ENCODE peak calls at places on chromosomes 12 and 14, in four cellular contexts. U, D, P and B are unnamed samples.

GRCh38 chr14:90499121-90499520 is 102.3 kb downstream of the CALM1 start:
- DNase-seq in U (no peak), D (no peak), P (no peak), B (no peak)

GRCh38 chr12:93699271-93700141 is 22.3 kb downstream of the CRADD start:
- DNase-seq in U (peak; percentile 93), D (no peak), P (no peak), B (no peak)

GRCh38 chr12:70180140-70180539 is 63.1 kb upstream of the CNOT2 start:
- DNase-seq in U (no peak), D (no peak), P (no peak), B (no peak)

GRCh38 chr14:100775351-100775830 is 48.7 kb downstream of the DLK1 start:
- DNase-seq in U (no peak), D (no peak), P (no peak), B (no peak)

GRCh38 chr12:92702754-92703679 is at the start of gene PLEKHG7:
- DNase-seq in U (no peak), D (no peak), P (no peak), B (no peak)

GRCh38 chr14:30444451-30444850 is 114.5 kb upstream of the G2E3 start:
- DNase-seq in U (no peak), D (no peak), P (no peak), B (no peak)

GRCh38 chr12:127399451-127399850 is 867.5 kb upstream of the TMEM132C start:
- DNase-seq in U (no peak), D (no peak), P (no peak), B (peak; percentile 29)

GRCh38 chr12:82896979-82897378 is 210.3 kb downstream of the TMTC2 start:
- DNase-seq in U (peak; percentile 41), D (no peak), P (no peak), B (no peak)

GRCh38 chr12:131102493-131102931 is 148.8 kb downstream of the ADGRD1 start:
- DNase-seq in U (no peak), D (peak; percentile 23), P (no peak), B (no peak)

GRCh38 chr14:102819176-102819628 is 42.0 kb downstream of the TRAF3 start:
- DNase-seq in U (no peak), D (no peak), P (no peak), B (no peak)

GRCh38 chr14:89163237-89163636 is 253.8 kb downstream of the FOXN3 start:
- DNase-seq in U (no peak), D (no peak), P (no peak), B (no peak)

GRCh38 chr12:79973774-79974173 is 38.9 kb upstream of the PPP1R12A start:
- DNase-seq in U (no peak), D (no peak), P (no peak), B (no peak)

GRCh38 chr12:52741378-52742195 is 35.6 kb downstream of the KRT76 start:
- DNase-seq in U (peak; percentile 46), D (peak; percentile 77), P (peak; percentile 34), B (peak; percentile 79)

GRCh38 chr14:21686468-21686867 is 12.8 kb upstream of the OR4E1 start:
- DNase-seq in U (no peak), D (no peak), P (no peak), B (no peak)

GRCh38 chr14:70832536-70833305 is 23.4 kb upstream of the MAP3K9 start:
- DNase-seq in U (peak; percentile 34), D (no peak), P (no peak), B (no peak)

GRCh38 chr14:31864937-31865855 is 211.9 kb upstream of the ARHGAP5 start:
- DNase-seq in U (no peak), D (no peak), P (no peak), B (no peak)
- H4K8ac ChIP-seq in U (no peak overlapping the region), D (no peak overlapping the region), P (no peak overlapping the region), B (no peak overlapping the region)

DNA sequence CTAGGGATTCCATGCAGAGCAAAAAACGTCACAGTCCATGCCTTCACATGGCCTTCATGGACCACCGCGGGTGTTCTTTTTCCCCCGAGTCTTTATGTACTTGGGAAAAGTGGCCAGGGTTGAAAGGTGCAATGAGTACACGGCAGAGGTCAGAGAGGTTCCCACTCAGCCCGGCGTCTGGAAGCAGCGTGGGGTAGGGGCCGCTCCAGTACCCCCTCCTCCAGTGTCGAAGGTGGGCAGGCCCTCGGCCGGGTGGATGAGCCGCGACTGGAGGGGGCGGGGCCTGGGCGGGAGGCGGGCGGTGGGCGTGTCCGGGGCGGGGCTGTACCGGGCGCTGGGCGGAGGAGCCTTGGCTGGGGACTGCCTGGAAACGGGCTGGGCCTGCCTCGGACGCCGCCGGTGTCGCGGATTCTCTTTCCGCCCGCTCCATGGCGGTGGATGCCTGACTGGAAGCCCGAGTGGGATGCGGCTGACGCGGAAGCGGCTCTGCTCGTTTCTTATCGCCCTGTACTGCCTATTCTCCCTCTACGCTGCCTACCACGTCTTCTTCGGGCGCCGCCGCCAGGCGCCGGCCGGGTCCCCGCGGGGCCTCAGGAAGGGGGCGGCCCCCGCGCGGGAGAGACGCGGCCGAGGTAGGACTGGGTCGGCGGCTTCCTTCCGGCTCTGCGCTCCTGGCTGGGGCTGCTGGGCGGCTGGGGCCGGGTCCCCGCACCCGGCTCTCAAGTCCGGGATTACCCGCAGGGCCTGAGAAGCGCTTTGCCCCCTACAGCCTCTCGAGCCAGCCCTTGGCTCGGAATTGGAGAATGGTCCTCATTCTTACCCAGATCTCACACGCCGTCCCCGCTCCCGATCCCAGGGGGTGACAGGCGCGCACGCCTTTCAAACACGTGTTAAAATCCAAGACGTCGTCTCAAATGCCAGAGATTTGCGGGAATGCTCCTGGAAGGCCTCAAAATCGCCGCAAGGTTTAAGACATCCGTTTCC is at the start of gene RXYLT1:
- DNase-seq in U (peak; percentile 67), D (peak; percentile 95), P (peak; percentile 29), B (peak; percentile 88)
- H3K18ac ChIP-seq in U (peak within 1 kb of the TSS; percentile 96), D (peak within 1 kb of the TSS; percentile 86), P (peak within 1 kb of the TSS; percentile 94), B (peak within 1 kb of the TSS; percentile 69)

GRCh38 chr12:31478425-31478824 is 112.5 kb downstream of the DENND5B start:
- DNase-seq in U (no peak), D (no peak), P (no peak), B (no peak)
- H3K56ac ChIP-seq in U (no peak overlapping the region), D (no peak overlapping the region), P (no peak overlapping the region), B (no peak overlapping the region)

GRCh38 chr14:67500981-67501380 is 12.5 kb upstream of the TMEM229B start:
- DNase-seq in U (no peak), D (no peak), P (no peak), B (no peak)
- H4K8ac ChIP-seq in U (no peak overlapping the region), D (no peak overlapping the region), P (no peak overlapping the region), B (no peak overlapping the region)

DNA sequence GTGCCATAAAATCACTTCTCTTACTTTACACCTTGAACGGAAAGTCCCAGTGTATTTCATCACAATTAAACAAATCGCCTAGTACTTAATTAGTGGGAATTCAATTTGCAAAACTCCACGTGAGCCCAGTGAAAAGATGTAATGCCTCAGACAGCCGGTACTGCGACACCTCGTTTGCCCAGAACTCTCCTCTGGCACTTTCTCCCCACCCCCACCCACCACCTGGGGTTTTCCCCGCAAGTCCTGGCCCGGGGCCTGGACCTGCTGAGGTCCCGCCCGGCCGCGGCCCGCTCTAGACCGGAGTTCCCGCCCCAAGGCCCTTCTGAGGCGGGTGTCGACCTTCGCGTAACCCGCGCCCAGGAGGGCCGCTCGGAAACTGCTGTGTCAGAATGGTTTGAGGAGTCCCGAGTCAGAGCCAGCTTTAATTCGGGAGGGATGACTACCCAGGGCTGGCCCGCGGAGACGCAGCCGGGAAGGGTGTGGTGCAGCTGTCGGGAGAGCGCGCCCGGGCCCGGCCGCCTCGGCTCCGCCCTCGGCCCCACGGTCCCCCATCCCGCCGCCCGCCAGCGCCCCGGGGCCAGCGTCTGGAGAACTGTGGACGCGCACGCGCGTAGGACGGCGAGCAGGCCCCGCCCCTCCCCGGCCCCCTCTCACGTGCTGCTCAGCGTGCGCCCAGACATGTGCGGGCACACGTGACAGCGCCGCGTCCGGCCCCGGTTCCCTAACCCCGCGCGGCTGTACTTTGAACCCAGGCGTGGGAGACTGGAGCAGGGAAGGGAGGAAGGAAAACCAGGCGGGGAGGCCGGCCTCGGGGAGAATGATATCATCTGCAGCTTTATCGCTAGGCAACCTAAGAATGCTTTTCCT is 10.8 kb downstream of the BHLHE41 start:
- DNase-seq in U (peak; percentile 82), D (peak; percentile 94), P (peak; percentile 63), B (peak; percentile 93)
- H3K18ac ChIP-seq in U (peak overlapping the region; percentile 20), D (peak overlapping the region; percentile 45), P (peak overlapping the region; percentile 26), B (peak overlapping the region; percentile 33)

GRCh38 chr12:101863971-101864370 is 13.4 kb upstream of the DRAM1 start:
- DNase-seq in U (no peak), D (no peak), P (no peak), B (no peak)
- H3K56ac ChIP-seq in U (no peak overlapping the region), D (no peak overlapping the region), P (no peak overlapping the region), B (no peak overlapping the region)

GRCh38 chr12:14936224-14936861 is 2.0 kb downstream of the ERP27 start:
- DNase-seq in U (no peak), D (peak; percentile 79), P (no peak), B (peak; percentile 80)
- H4K8ac ChIP-seq in U (no peak overlapping the region), D (no peak overlapping the region), P (no peak overlapping the region), B (no peak overlapping the region)

DNA sequence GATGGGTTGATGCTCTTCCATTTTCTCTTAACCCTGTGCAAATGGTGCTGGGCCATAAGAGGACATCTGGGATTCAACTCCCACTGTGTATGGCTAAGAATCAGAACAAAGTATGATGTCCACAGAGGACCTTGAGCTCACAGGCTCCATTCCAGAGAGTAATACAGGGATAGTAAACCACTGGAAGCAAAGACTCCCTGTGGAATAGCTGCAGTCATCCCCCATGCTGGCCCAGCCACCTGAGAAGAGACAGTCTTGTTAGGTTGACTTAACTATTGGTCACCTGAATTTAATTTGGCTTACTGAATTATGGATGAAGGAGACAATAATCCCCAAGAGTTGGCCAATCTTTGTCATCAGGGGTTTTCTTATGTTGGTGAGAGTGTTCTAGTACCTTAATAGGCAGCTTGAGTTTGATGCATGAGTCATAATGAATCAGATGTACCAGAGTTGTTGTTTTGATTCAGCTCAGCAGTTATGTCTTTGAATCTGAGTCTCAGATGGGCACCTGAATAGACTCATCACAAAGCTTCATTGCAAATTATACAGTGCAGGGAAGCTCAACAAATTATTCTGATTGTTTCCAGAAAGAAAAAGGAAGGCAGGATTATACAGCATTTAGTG is 122.7 kb downstream of the SSPN start:
- DNase-seq in U (peak; percentile 84), D (no peak), P (no peak), B (no peak)
- H3K18ac ChIP-seq in U (no peak overlapping the region), D (no peak overlapping the region), P (no peak overlapping the region), B (no peak overlapping the region)

GRCh38 chr12:65748332-65748731 is 76.0 kb upstream of the HMGA2 start:
- DNase-seq in U (no peak), D (no peak), P (no peak), B (no peak)
- H3K56ac ChIP-seq in U (no peak overlapping the region), D (no peak overlapping the region), P (no peak overlapping the region), B (no peak overlapping the region)